ENCODE peak calls at places on chromosomes 6 and 20, in six cellular contexts. W, I, S, B, J and G are unnamed samples.

GRCh38 chr6:129493396-129493902 is 216.5 kb downstream of the ARHGAP18 start:
- DNase-seq in W (no peak), I (peak), S (peak), B (no peak), J (no peak), G (no peak)

GRCh38 chr6:136952714-136953260 is 30.7 kb downstream of the SLC35D3 start:
- DNase-seq in W (no peak), I (no peak), S (no peak), B (no peak), J (no peak), G (no peak)

GRCh38 chr6:15444881-15445280 is 199.0 kb downstream of the JARID2 start:
- DNase-seq in W (no peak), I (no peak), S (no peak), B (no peak), J (no peak), G (no peak)

GRCh38 chr6:939526-940252 is 246.8 kb upstream of the EXOC2 start:
- DNase-seq in W (no peak), I (no peak), S (peak), B (no peak), J (no peak), G (no peak)

GRCh38 chr20:36969050-36969449 is 17.5 kb upstream of the SAMHD1 start:
- DNase-seq in W (no peak), I (no peak), S (no peak), B (no peak), J (no peak), G (no peak)

GRCh38 chr20:57262244-57263126 is 4.0 kb downstream of the BMP7 start:
- DNase-seq in W (no peak), I (no peak), S (no peak), B (no peak), J (no peak), G (peak)

GRCh38 chr6:168033791-168034190 is 36.3 kb downstream of the KIF25 start:
- DNase-seq in W (no peak), I (no peak), S (no peak), B (no peak), J (no peak), G (no peak)

GRCh38 chr6:27415898-27416297 is 27.3 kb downstream of the ZNF391 start:
- DNase-seq in W (no peak), I (no peak), S (no peak), B (no peak), J (no peak), G (no peak)

GRCh38 chr6:2215342-2215741 is 30.1 kb downstream of the GMDS start:
- DNase-seq in W (no peak), I (no peak), S (no peak), B (no peak), J (no peak), G (no peak)

GRCh38 chr6:42742116-42742894 is 3.6 kb downstream of the TBCC start:
- DNase-seq in W (no peak), I (peak), S (no peak), B (no peak), J (no peak), G (no peak)

GRCh38 chr20:63703471-63703975 is 4.3 kb downstream of the ARFRP1 start:
- DNase-seq in W (no peak), I (no peak), S (no peak), B (no peak), J (no peak), G (no peak)

GRCh38 chr20:31605031-31605901 is at the start of gene ID1:
- DNase-seq in W (peak), I (peak), S (peak), B (peak), J (peak), G (peak)

GRCh38 chr6:21593412-21593926 is at the start of gene SOX4:
- DNase-seq in W (peak), I (peak), S (peak), B (peak), J (peak), G (peak)

GRCh38 chr6:72826744-72827438 is 205.0 kb downstream of the KCNQ5 start:
- DNase-seq in W (no peak), I (peak), S (no peak), B (no peak), J (no peak), G (no peak)